ENCODE peak calls at places on chromosomes 13 and 19, in eight cellular contexts. U is lower leg skin, V is testis, R is GM12878, C is adrenal gland, D is prostate gland, N is right lobe of liver, W is NB4. M is an unnamed sample.

GRCh38 chr19:33644284-33644836 is 22.6 kb downstream of the CHST8 start:
- DNase-seq in C (no peak), D (no peak), R (no peak), U (no peak), W (no peak), V (no peak), N (no peak), M (no peak)

GRCh38 chr19:40192758-40193586 is 1.7 kb downstream of the MAP3K10 start:
- DNase-seq in U (no peak), V (no peak), N (no peak), C (no peak), W (peak), D (no peak), R (no peak), M (no peak)

GRCh38 chr19:52570005-52570861 is at the start of gene ZNF701:
- DNase-seq in D (peak), R (peak), W (no peak), N (peak), C (peak), U (peak), V (peak), M (peak)

GRCh38 chr13:46170687-46171086 is 11.3 kb downstream of the LCP1 start:
- DNase-seq in U (no peak), C (no peak), D (no peak), R (no peak), W (peak), N (no peak), V (no peak), M (no peak)

GRCh38 chr13:40456397-40456958 is 210.0 kb downstream of the FOXO1 start:
- DNase-seq in U (no peak), N (no peak), R (no peak), D (no peak), W (no peak), V (no peak), C (no peak), M (peak)

GRCh38 chr19:50478901-50479715 is 2.5 kb upstream of the GARIN5A start:
- DNase-seq in U (no peak), R (no peak), D (no peak), N (no peak), W (no peak), C (no peak), V (no peak), M (no peak)

GRCh38 chr19:46069841-46070341 is 29.1 kb upstream of the IGFL4 start:
- DNase-seq in C (peak), W (no peak), U (no peak), N (no peak), R (no peak), V (no peak), D (no peak), M (no peak)

GRCh38 chr13:59790626-59791025 is 373.1 kb downstream of the DIAPH3 start:
- DNase-seq in C (no peak), R (no peak), U (no peak), N (no peak), V (no peak), W (no peak), D (no peak), M (no peak)

GRCh38 chr19:45814166-45814780 is 835 bp downstream of the RSPH6A start:
- DNase-seq in U (no peak), W (peak), N (no peak), D (no peak), R (no peak), C (no peak), V (no peak), M (no peak)

GRCh38 chr19:43425567-43426392 is 11.1 kb downstream of the TEX101 start:
- DNase-seq in R (no peak), N (peak), C (no peak), D (peak), W (peak), V (no peak), U (no peak), M (peak)

GRCh38 chr13:42056585-42056984 is 8.1 kb downstream of the DGKH start:
- DNase-seq in R (no peak), C (no peak), D (no peak), U (no peak), V (no peak), W (no peak), N (no peak), M (no peak)

GRCh38 chr13:38767506-38768265 is 80.8 kb downstream of the FREM2 start:
- DNase-seq in W (no peak), R (no peak), C (no peak), V (no peak), U (no peak), D (no peak), N (no peak), M (no peak)

GRCh38 chr13:110617326-110618072 is 2.2 kb downstream of the NAXD start:
- DNase-seq in W (no peak), R (no peak), N (peak), U (no peak), D (no peak), C (peak), V (peak), M (peak)

GRCh38 chr19:409006-409514 is at the start of gene C2CD4C:
- DNase-seq in D (no peak), C (peak), W (peak), U (no peak), V (no peak), N (peak), R (no peak), M (peak)

GRCh38 chr13:40539954-40540706 is 126.3 kb downstream of the FOXO1 start:
- DNase-seq in V (no peak), U (no peak), C (no peak), R (no peak), D (peak), W (no peak), N (no peak), M (no peak)

GRCh38 chr13:96238861-96239260 is 149.0 kb downstream of the HS6ST3 start:
- DNase-seq in C (no peak), V (no peak), D (no peak), W (no peak), R (no peak), U (no peak), N (no peak), M (no peak)

GRCh38 chr13:41107104-41107571 is 25.5 kb downstream of the KBTBD6 start:
- DNase-seq in U (no peak), N (no peak), D (no peak), W (no peak), R (no peak), V (no peak), C (no peak), M (no peak)

GRCh38 chr13:73325351-73326214 is 266.8 kb downstream of the KLF5 start:
- DNase-seq in D (no peak), W (no peak), U (no peak), R (no peak), N (no peak), V (no peak), C (no peak), M (peak)

GRCh38 chr19:6766357-6767080 is 716 bp downstream of the SH2D3A start:
- DNase-seq in U (no peak), C (no peak), V (no peak), W (no peak), N (no peak), D (no peak), R (no peak), M (no peak)

GRCh38 chr19:16033136-16033530 is 43.2 kb upstream of the TPM4 start:
- DNase-seq in R (no peak), W (no peak), N (no peak), D (no peak), C (no peak), V (peak), U (no peak), M (no peak)

GRCh38 chr13:67493835-67494234 is 263.7 kb upstream of the PCDH9 start:
- DNase-seq in R (no peak), W (peak), C (no peak), D (no peak), N (no peak), V (no peak), U (no peak), M (no peak)

GRCh38 chr13:41682001-41682400 is 224.7 kb downstream of the RGCC start:
- DNase-seq in N (no peak), R (no peak), U (no peak), C (no peak), W (no peak), V (no peak), D (no peak), M (no peak)

GRCh38 chr13:63094717-63095116 is 1679.1 kb upstream of the PCDH20 start:
- DNase-seq in N (no peak), U (no peak), W (no peak), V (no peak), R (no peak), C (no peak), D (no peak), M (no peak)

GRCh38 chr19:13102666-13103584 is at the start of gene LYL1:
- DNase-seq in D (no peak), R (no peak), N (peak), W (peak), V (peak), C (peak), U (no peak), M (no peak)

GRCh38 chr13:33717775-33718174 is 100.2 kb upstream of the RFC3 start:
- DNase-seq in R (no peak), W (no peak), U (no peak), V (no peak), N (no peak), C (no peak), D (no peak), M (no peak)

GRCh38 chr19:36378625-36379509 is at the start of gene ZFP14:
- DNase-seq in U (peak), V (peak), C (peak), W (peak), R (peak), N (peak), D (peak), M (peak)
- TF ChIP-seq POLR2A in U (no peak), V (no peak), C (peak), W (peak), R (peak), N (peak), D (peak), M (peak)

GRCh38 chr19:38307597-38307996 is 3.5 kb downstream of the C19orf33 start:
- DNase-seq in C (no peak), V (no peak), U (no peak), R (no peak), D (no peak), W (no peak), N (no peak), M (no peak)
- TF ChIP-seq POLR2A in C (no peak), V (no peak), U (no peak), R (no peak), D (no peak), W (no peak), N (no peak), M (no peak)

DNA sequence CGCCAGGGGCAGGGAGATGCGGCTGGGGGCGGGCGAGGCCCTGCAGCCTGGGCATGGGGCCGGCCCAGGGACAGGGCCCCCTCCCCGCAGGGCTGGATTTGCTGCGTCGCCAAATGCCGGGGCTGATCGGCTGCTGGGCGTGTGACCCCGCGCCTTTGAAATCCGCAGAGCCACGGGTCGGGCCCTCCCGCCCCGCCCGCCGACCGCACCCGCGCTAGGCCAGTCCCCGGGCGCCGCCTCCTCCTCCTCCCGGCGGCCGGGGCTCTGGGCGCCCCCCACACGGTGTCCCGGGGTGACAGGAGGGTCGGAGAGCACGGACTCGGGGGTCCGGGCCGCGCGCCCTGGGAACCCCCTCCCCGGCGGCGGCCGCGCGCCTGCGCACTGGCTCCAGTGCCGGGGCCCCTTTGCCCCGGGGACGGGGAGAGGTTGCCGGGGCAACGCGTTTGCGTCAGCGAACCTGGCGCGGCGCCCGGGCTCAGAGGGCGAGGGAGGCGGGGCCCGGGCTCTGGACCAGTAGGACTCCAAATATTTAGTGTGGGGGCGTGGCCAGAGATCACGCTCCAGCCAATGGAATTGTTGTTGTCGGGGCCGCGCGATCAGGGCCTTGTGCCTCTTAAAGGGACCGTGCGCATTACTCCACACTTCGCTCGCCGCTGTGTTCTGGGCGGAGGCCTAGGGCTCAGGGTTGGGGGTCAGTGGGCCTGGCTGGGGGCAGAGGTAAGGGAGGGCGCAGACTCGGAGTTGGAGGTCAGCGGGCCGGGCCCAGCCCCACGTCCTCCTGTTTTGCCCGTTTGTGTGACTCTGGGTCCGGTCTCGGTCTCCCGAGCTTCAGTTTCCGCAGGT is 10.3 kb upstream of the MKNK2 start:
- DNase-seq in N (peak), C (peak), R (peak), U (peak), D (peak), W (peak), V (peak), M (peak)
- TF ChIP-seq POLR2A in N (peak), C (peak), R (peak), U (peak), D (peak), W (peak), V (peak), M (peak)

GRCh38 chr19:48608798-48609263 is 2.3 kb downstream of the SPACA4 start:
- DNase-seq in R (no peak), D (no peak), W (peak), V (no peak), N (no peak), C (no peak), U (no peak), M (no peak)
- TF ChIP-seq POLR2A in R (no peak), D (no peak), W (no peak), V (no peak), N (no peak), C (no peak), U (no peak), M (no peak)

DNA sequence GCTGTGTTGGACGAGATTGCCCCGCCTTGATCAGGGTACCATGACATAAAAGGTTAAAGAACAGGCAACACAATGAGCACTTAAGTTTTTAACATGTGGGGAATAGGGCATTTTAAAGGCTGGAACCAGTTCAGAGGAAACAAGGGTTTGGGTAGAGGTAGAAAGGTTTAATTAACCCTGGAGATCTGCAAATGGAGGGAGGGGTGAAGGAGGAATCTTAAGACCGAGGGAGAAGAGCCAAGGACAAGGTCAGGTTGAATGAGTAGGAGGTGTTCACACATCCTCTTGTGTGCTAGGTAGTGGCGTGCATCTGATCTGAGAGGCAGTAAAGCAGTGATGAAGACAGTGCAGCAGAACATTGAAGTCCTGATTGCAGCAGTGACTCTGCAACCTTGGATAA is 28.5 kb downstream of the SKA3 start:
- DNase-seq in U (no peak), R (no peak), D (no peak), N (no peak), W (no peak), C (no peak), V (no peak), M (no peak)
- TF ChIP-seq POLR2A in U (no peak), R (no peak), D (no peak), N (no peak), W (no peak), C (no peak), V (no peak), M (no peak)

GRCh38 chr19:4980087-4980486 is 11.2 kb downstream of the KDM4B start:
- DNase-seq in R (no peak), N (no peak), C (no peak), V (no peak), W (peak), U (no peak), D (no peak), M (no peak)

GRCh38 chr19:4974855-4975469 is 6.0 kb downstream of the KDM4B start:
- DNase-seq in R (no peak), D (no peak), V (no peak), U (no peak), W (no peak), N (no peak), C (no peak), M (no peak)

GRCh38 chr19:4979211-4979807 is 10.4 kb downstream of the KDM4B start:
- DNase-seq in R (no peak), W (no peak), N (no peak), D (no peak), U (no peak), C (no peak), V (no peak), M (peak)

GRCh38 chr19:4977299-4978174 is 8.6 kb downstream of the KDM4B start:
- DNase-seq in R (no peak), U (no peak), N (no peak), W (no peak), V (peak), D (no peak), C (peak), M (no peak)

GRCh38 chr19:4976412-4977298 is 7.7 kb downstream of the KDM4B start:
- DNase-seq in D (peak), V (peak), U (peak), W (peak), N (peak), C (peak), R (no peak), M (peak)
- TF ChIP-seq POLR2A in D (no peak), V (no peak), U (no peak), W (no peak), N (peak), C (peak), R (no peak), M (no peak)

GRCh38 chr19:55146648-55147218 is 2.3 kb downstream of the TNNT1 start:
- DNase-seq in C (no peak), N (no peak), W (peak), V (no peak), U (no peak), D (no peak), R (no peak), M (no peak)
- TF ChIP-seq POLR2A in C (no peak), N (no peak), W (no peak), V (no peak), U (no peak), D (no peak), R (no peak), M (no peak)

DNA sequence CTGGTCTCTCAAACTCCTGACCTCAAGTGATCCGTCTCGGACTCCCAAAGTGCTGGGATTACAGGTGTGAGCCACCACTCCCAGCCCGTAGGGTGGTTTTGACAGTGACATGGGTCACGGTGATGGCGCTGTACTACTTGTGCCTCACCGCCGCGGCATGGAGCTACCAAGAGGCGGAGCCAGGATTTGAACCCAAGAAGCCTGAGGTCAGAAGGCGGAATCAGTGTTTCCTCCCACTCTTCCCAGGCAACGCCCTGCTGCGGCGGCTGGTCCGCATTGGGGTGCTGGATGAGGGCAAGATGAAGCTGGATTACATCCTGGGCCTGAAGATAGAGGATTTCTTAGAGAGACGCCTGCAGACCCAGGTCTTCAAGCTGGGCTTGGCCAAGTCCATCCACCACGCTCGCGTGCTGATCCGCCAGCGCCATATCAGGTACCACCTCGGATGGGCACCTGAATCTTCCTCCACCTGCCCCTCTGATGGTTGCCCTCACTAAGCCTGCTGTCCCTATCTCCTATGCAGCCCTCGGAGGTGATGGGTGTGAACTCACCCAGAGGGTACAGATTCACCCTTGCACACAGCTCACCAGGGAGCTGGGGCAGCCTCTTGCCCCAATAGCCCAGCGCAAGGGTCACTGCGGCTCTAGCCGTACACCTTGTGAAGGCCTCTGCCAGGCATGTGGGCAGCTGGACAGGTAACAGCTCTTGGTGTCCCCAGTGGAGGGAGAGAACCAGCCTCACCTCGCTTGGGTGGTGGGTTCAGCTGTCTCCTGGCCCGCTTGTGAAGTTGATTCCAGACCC is 5.6 kb downstream of the RPS9 start:
- DNase-seq in R (no peak), N (peak), C (no peak), D (no peak), U (no peak), W (no peak), V (no peak), M (no peak)
- TF ChIP-seq POLR2A in R (no peak), N (no peak), C (no peak), D (no peak), U (no peak), W (no peak), V (no peak), M (no peak)